ENCODE peak calls at places on chromosomes 5 and 9, in ten cellular contexts. Z, J, W, T, H, P, D, B, X and R are unnamed samples.

GRCh38 chr5:67149057-67149634 is 47.5 kb downstream of the CD180 start:
- DNase-seq in B (no peak), H (no peak), W (no peak), X (no peak), T (no peak), P (no peak), D (no peak), J (no peak), Z (no peak), R (no peak)

GRCh38 chr5:9063615-9064245 is 482.1 kb downstream of the SEMA5A start:
- DNase-seq in D (no peak), H (no peak), B (no peak), P (no peak), X (no peak), J (no peak), T (peak; percentile 9), Z (no peak), W (no peak), R (no peak)

GRCh38 chr5:175672976-175673648 is 15.2 kb downstream of the HRH2 start:
- DNase-seq in H (no peak), D (no peak), Z (no peak), B (no peak), X (no peak), W (no peak), J (no peak), P (no peak), T (no peak), R (no peak)

GRCh38 chr5:169723103-169723831 is 86.2 kb downstream of the DOCK2 start:
- DNase-seq in J (no peak), B (no peak), H (no peak), X (no peak), Z (no peak), D (no peak), W (no peak), P (no peak), T (no peak), R (no peak)

GRCh38 chr9:136061405-136061804 is 33.7 kb downstream of the NACC2 start:
- DNase-seq in J (no peak), T (no peak), Z (no peak), W (no peak), B (no peak), P (no peak), D (no peak), H (peak; percentile 58), X (no peak), R (no peak)

GRCh38 chr9:115764649-115765048 is 388.9 kb upstream of the PAPPA start:
- DNase-seq in J (no peak), X (no peak), B (no peak), T (no peak), Z (no peak), W (peak; percentile 44), D (no peak), P (no peak), H (no peak), R (no peak)

GRCh38 chr9:14882118-14882517 is 28.1 kb downstream of the FREM1 start:
- DNase-seq in H (no peak), Z (no peak), X (no peak), J (no peak), D (no peak), T (no peak), P (no peak), W (no peak), B (no peak), R (no peak)

GRCh38 chr9:131633491-131634031 is 88.2 kb downstream of the PRRT1B start:
- DNase-seq in H (no peak), J (no peak), W (no peak), D (no peak), P (no peak), B (no peak), Z (no peak), T (no peak), X (no peak), R (no peak)